ENCODE peak calls at places on chromosomes 1 and 21, in nine cellular contexts. Y, V, I, E, O, Q, D, J and A are unnamed samples.

GRCh38 chr1:229354226-229354625 is 11.4 kb upstream of the CCSAP start:
- DNase-seq in Y (no peak), V (no peak), I (no peak), E (no peak), O (no peak), Q (no peak), D (no peak), J (no peak), A (no peak)

GRCh38 chr1:247840819-247841218 is 877 bp downstream of the OR11L1 start:
- DNase-seq in Y (no peak), V (no peak), I (no peak), E (no peak), O (no peak), Q (no peak), D (no peak), J (no peak), A (no peak)

GRCh38 chr1:244118087-244118761 is 67.1 kb downstream of the ZBTB18 start:
- DNase-seq in Y (no peak), V (no peak), I (no peak), E (no peak), O (no peak), Q (no peak), D (no peak), J (no peak), A (no peak)

GRCh38 chr1:116902718-116903390 is 6.9 kb upstream of the PTGFRN start:
- DNase-seq in Y (no peak), V (no peak), I (no peak), E (no peak), O (no peak), Q (no peak), D (no peak), J (no peak), A (no peak)

GRCh38 chr21:14382486-14382834 is 486 bp downstream of the HSPA13 start:
- DNase-seq in Y (peak; percentile 11), V (peak; percentile 26), I (no peak), E (no peak), O (peak; percentile 23), Q (no peak), D (no peak), J (peak; percentile 55), A (peak; percentile 65)

GRCh38 chr1:27409669-27410068 is 17.2 kb downstream of the GPR3 start:
- DNase-seq in Y (no peak), V (no peak), I (no peak), E (no peak), O (no peak), Q (no peak), D (no peak), J (no peak), A (no peak)

GRCh38 chr1:17867470-17867869 is 112.3 kb downstream of the ACTL8 start:
- DNase-seq in Y (no peak), V (no peak), I (no peak), E (no peak), O (no peak), Q (no peak), D (no peak), J (no peak), A (no peak)

GRCh38 chr1:30318864-30319718 is 404.3 kb downstream of the MATN1 start:
- DNase-seq in Y (no peak), V (no peak), I (no peak), E (peak; percentile 18), O (no peak), Q (no peak), D (no peak), J (no peak), A (no peak)

GRCh38 chr1:213131851-213132655 is 81.0 kb downstream of the RPS6KC1 start:
- DNase-seq in Y (no peak), V (no peak), I (no peak), E (no peak), O (peak; percentile 40), Q (no peak), D (no peak), J (no peak), A (peak; percentile 23)

GRCh38 chr1:170075186-170075585 is 691 bp upstream of the KIFAP3 start:
- DNase-seq in Y (no peak), V (no peak), I (no peak), E (no peak), O (no peak), Q (no peak), D (no peak), J (no peak), A (no peak)

GRCh38 chr21:16195896-16196443 is 466.2 kb downstream of the USP25 start:
- DNase-seq in Y (no peak), V (peak; percentile 36), I (no peak), E (no peak), O (no peak), Q (no peak), D (no peak), J (no peak), A (peak; percentile 19)

GRCh38 chr21:16193758-16194606 is 464.2 kb downstream of the USP25 start:
- DNase-seq in Y (peak; percentile 79), V (peak; percentile 93), I (peak; percentile 45), E (peak; percentile 31), O (peak; percentile 35), Q (no peak), D (peak; percentile 16), J (peak; percentile 65), A (peak; percentile 88)

GRCh38 chr21:16194851-16195251 is 465.1 kb downstream of the USP25 start:
- DNase-seq in Y (peak; percentile 17), V (peak; percentile 55), I (no peak), E (no peak), O (no peak), Q (no peak), D (no peak), J (no peak), A (peak; percentile 53)

GRCh38 chr21:16196521-16197208 is 466.9 kb downstream of the USP25 start:
- DNase-seq in Y (no peak), V (peak; percentile 50), I (no peak), E (no peak), O (no peak), Q (no peak), D (no peak), J (no peak), A (peak; percentile 31)

GRCh38 chr21:16195476-16195875 is 465.7 kb downstream of the USP25 start:
- DNase-seq in Y (peak; percentile 70), V (peak; percentile 74), I (no peak), E (no peak), O (no peak), Q (no peak), D (no peak), J (no peak), A (peak; percentile 80)
- H3K4me3 ChIP-seq in Y (no peak overlapping the region), V (peak overlapping the region; percentile 63), I (no peak overlapping the region), E (peak overlapping the region; percentile 33), O (peak overlapping the region; percentile 36), Q (no peak overlapping the region), D (no peak overlapping the region), J (peak overlapping the region; percentile 30), A (peak overlapping the region; percentile 82)

GRCh38 chr1:37574834-37575479 is 18.2 kb downstream of the DNALI1 start:
- DNase-seq in Y (peak; percentile 91), V (peak; percentile 84), I (no peak), E (no peak), O (peak; percentile 90), Q (no peak), D (no peak), J (no peak), A (peak; percentile 75)
- H3K36me3 ChIP-seq in Y (peaks cover 43% of the 10 kb centered on the region), V (peaks cover 13% of the 10 kb centered on the region), I (peaks cover 50% of the 10 kb centered on the region), E (peaks cover 100% of the 10 kb centered on the region), O (peaks cover 70% of the 10 kb centered on the region), Q (peaks cover 91% of the 10 kb centered on the region), D (peaks cover 82% of the 10 kb centered on the region), J (no peaks in the 10 kb centered on the region), A (peaks cover 86% of the 10 kb centered on the region)

GRCh38 chr1:71562298-71562697 is 481.5 kb upstream of the ZRANB2 start:
- DNase-seq in Y (no peak), V (no peak), I (no peak), E (no peak), O (no peak), Q (no peak), D (no peak), J (no peak), A (no peak)

GRCh38 chr1:71559880-71560279 is 479.0 kb upstream of the ZRANB2 start:
- DNase-seq in Y (no peak), V (no peak), I (no peak), E (no peak), O (no peak), Q (no peak), D (no peak), J (no peak), A (no peak)

GRCh38 chr1:71561206-71561605 is 480.4 kb upstream of the ZRANB2 start:
- DNase-seq in Y (peak; percentile 44), V (peak; percentile 42), I (no peak), E (no peak), O (peak; percentile 70), Q (no peak), D (no peak), J (no peak), A (no peak)

GRCh38 chr1:71561729-71562128 is 480.9 kb upstream of the ZRANB2 start:
- DNase-seq in Y (peak; percentile 87), V (peak; percentile 86), I (no peak), E (no peak), O (peak; percentile 69), Q (no peak), D (no peak), J (no peak), A (peak; percentile 69)

GRCh38 chr1:71557138-71557537 is 476.3 kb upstream of the ZRANB2 start:
- DNase-seq in Y (no peak), V (peak; percentile 5), I (no peak), E (no peak), O (no peak), Q (no peak), D (no peak), J (no peak), A (no peak)
- H3K4me3 ChIP-seq in Y (no peak overlapping the region), V (no peak overlapping the region), I (no peak overlapping the region), E (no peak overlapping the region), O (no peak overlapping the region), Q (no peak overlapping the region), D (no peak overlapping the region), J (no peak overlapping the region), A (no peak overlapping the region)

GRCh38 chr1:201954263-201955008 is 867 bp upstream of the TIMM17A start:
- DNase-seq in Y (no peak), V (no peak), I (no peak), E (no peak), O (no peak), Q (no peak), D (no peak), J (no peak), A (no peak)

GRCh38 chr1:201955750-201956143 is 444 bp downstream of the TIMM17A start:
- DNase-seq in Y (no peak), V (no peak), I (no peak), E (no peak), O (no peak), Q (no peak), D (no peak), J (no peak), A (no peak)

GRCh38 chr1:201955009-201955749 is at the start of gene TIMM17A:
- DNase-seq in Y (peak; percentile 98), V (peak; percentile 99), I (peak; percentile 98), E (peak; percentile 96), O (peak; percentile 92), Q (peak; percentile 97), D (peak; percentile 100), J (peak; percentile 98), A (peak; percentile 99)

GRCh38 chr1:201964266-201964665 is 9.0 kb downstream of the TIMM17A start:
- DNase-seq in Y (peak; percentile 80), V (peak; percentile 69), I (no peak), E (no peak), O (no peak), Q (no peak), D (no peak), J (no peak), A (peak; percentile 72)

DNA sequence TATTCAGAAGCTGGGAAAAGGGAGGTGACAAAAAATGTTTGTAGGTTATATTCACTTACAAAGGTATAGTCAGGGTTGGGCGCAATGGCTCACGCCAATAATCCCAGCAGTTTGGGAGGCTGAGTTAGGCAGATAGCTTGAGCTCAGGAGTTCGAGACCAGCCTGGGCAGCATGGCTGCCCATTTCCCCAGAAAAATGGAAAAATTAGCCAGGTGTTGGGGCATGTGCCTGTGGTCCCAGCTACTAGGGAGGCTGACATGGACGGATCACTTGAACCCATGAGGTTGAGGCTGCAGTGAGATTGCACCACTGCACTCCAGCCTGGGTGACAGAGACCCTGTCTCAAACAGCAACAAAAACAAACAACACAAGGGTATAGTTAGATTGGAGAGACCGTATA is 3.0 kb downstream of the TIMM17A start:
- DNase-seq in Y (no peak), V (no peak), I (no peak), E (no peak), O (no peak), Q (no peak), D (no peak), J (no peak), A (no peak)
- H3K36me3 ChIP-seq in Y (peaks cover 27% of the 10 kb centered on the region), V (peaks cover 2% of the 10 kb centered on the region), I (peaks cover 21% of the 10 kb centered on the region), E (peaks cover 64% of the 10 kb centered on the region), O (peaks cover 24% of the 10 kb centered on the region), Q (peaks cover 73% of the 10 kb centered on the region), D (peaks cover 69% of the 10 kb centered on the region), J (no peaks in the 10 kb centered on the region), A (peaks cover 57% of the 10 kb centered on the region)